ENCODE peak calls at places on chromosomes 13 and 19, in six cellular contexts. A, Z, G, L, U and F are unnamed samples.

GRCh38 chr19:42246143-42246868 is 3.9 kb upstream of the GSK3A start:
- DNase-seq in U (no peak), Z (peak), L (peak), A (peak), G (no peak), F (peak)

GRCh38 chr13:106089251-106089940 is 446.1 kb downstream of the EFNB2 start:
- DNase-seq in A (no peak), Z (no peak), L (no peak), U (no peak), G (no peak), F (no peak)

GRCh38 chr13:85236431-85236830 is 562.8 kb downstream of the SLITRK6 start:
- DNase-seq in L (no peak), A (no peak), G (no peak), U (no peak), Z (no peak), F (peak)

GRCh38 chr13:73416093-73416492 is 357.3 kb downstream of the KLF5 start:
- DNase-seq in A (no peak), L (no peak), G (no peak), Z (no peak), U (no peak), F (no peak)

GRCh38 chr13:51618626-51619025 is 34.4 kb downstream of the WDFY2 start:
- DNase-seq in L (no peak), Z (no peak), G (no peak), U (no peak), A (no peak), F (no peak)

GRCh38 chr13:80082396-80083096 is 258.4 kb downstream of the SPRY2 start:
- DNase-seq in Z (no peak), A (no peak), G (no peak), L (no peak), U (no peak), F (no peak)

GRCh38 chr13:29964181-29964845 is 113.9 kb upstream of the UBL3 start:
- DNase-seq in G (no peak), U (no peak), A (peak), Z (no peak), L (no peak), F (no peak)

GRCh38 chr13:103430368-103430767 is 364.2 kb upstream of the SLC10A2 start:
- DNase-seq in L (no peak), A (no peak), U (no peak), G (no peak), Z (no peak), F (no peak)

GRCh38 chr19:2250765-2251576 is 1.8 kb downstream of the AMH start:
- DNase-seq in G (no peak), L (no peak), U (no peak), Z (no peak), A (peak), F (no peak)

GRCh38 chr13:45630791-45631190 is 15.3 kb upstream of the ERICH6B start:
- DNase-seq in Z (no peak), A (no peak), G (no peak), U (no peak), L (no peak), F (no peak)

GRCh38 chr13:109136873-109137272 is 507.5 kb downstream of the MYO16 start:
- DNase-seq in U (no peak), G (no peak), L (no peak), Z (no peak), A (no peak), F (no peak)

GRCh38 chr19:4233282-4233853 is 4.0 kb downstream of the EBI3 start:
- DNase-seq in L (no peak), G (peak), A (peak), Z (no peak), U (peak), F (peak)

GRCh38 chr13:72304121-72304745 is 423.2 kb downstream of the MZT1 start:
- DNase-seq in A (no peak), G (no peak), L (no peak), U (no peak), Z (no peak), F (no peak)

GRCh38 chr19:15448014-15448777 is 1.6 kb downstream of the WIZ start:
- DNase-seq in A (no peak), L (no peak), Z (no peak), G (no peak), U (no peak), F (no peak)

GRCh38 chr13:112246731-112247470 is 129.3 kb upstream of the SPACA7 start:
- DNase-seq in A (no peak), Z (no peak), L (no peak), G (no peak), U (no peak), F (no peak)